ENCODE peak calls at places on chromosomes 16 and 17, in six cellular contexts. L, B, I, X, E and M are unnamed samples.

GRCh38 chr17:76968707-76969597 is 100.7 kb downstream of the MGAT5B start:
- ATAC-seq in B (peak; percentile 78), L (no peak), I (no peak), X (peak; percentile 8), E (no peak), M (no peak)

GRCh38 chr17:31677681-31678080 is 181.4 kb downstream of the COPRS start:
- ATAC-seq in X (no peak), E (no peak), L (no peak), I (no peak), B (no peak), M (no peak)

GRCh38 chr17:75783803-75784472 is 668 bp upstream of the UNK start:
- ATAC-seq in B (peak; percentile 6), E (peak; percentile 27), X (peak; percentile 0), L (peak; percentile 14), I (peak; percentile 7), M (no peak)

GRCh38 chr17:31541559-31541958 is 150.1 kb downstream of the RAB11FIP4 start:
- ATAC-seq in X (no peak), B (peak; percentile 57), E (peak; percentile 83), L (peak; percentile 82), I (peak; percentile 86), M (no peak)

GRCh38 chr17:4770632-4771031 is 1.1 kb upstream of the TM4SF5 start:
- ATAC-seq in L (no peak), I (no peak), B (no peak), E (no peak), X (no peak), M (no peak)

GRCh38 chr17:38441429-38442061 is 13.3 kb downstream of the ARHGAP23 start:
- ATAC-seq in I (no peak), X (no peak), L (no peak), B (no peak), E (no peak), M (peak; percentile 31)

GRCh38 chr16:85600905-85601639 is 12.1 kb upstream of the GSE1 start:
- ATAC-seq in I (peak; percentile 72), E (no peak), L (no peak), B (no peak), X (no peak), M (no peak)

GRCh38 chr16:71421911-71422310 is 19.9 kb downstream of the TLE7 start:
- ATAC-seq in L (no peak), E (no peak), I (peak; percentile 88), B (peak; percentile 71), X (no peak), M (no peak)

GRCh38 chr17:73551144-73551543 is 93.1 kb downstream of the SDK2 start:
- ATAC-seq in I (no peak), L (no peak), X (no peak), B (no peak), E (no peak), M (no peak)

GRCh38 chr16:21652451-21652850 is at the start of gene IGSF6:
- ATAC-seq in E (no peak), X (no peak), B (no peak), I (no peak), L (no peak), M (no peak)

GRCh38 chr16:47136101-47136820 is 7.5 kb downstream of the NETO2 start:
- ATAC-seq in L (no peak), X (no peak), E (no peak), B (peak; percentile 51), I (no peak), M (no peak)

GRCh38 chr17:67491009-67491677 is 114.1 kb downstream of the PITPNC1 start:
- ATAC-seq in B (no peak), I (no peak), L (peak; percentile 97), E (peak; percentile 40), X (peak; percentile 91), M (peak; percentile 98)

GRCh38 chr16:87053016-87053982 is 263.9 kb downstream of the C16orf95 start:
- ATAC-seq in E (no peak), L (no peak), I (peak; percentile 92), X (no peak), B (no peak), M (peak; percentile 64)

GRCh38 chr16:14449790-14450463 is 180.1 kb downstream of the PARN start:
- ATAC-seq in E (no peak), X (no peak), I (no peak), B (no peak), L (peak; percentile 88), M (no peak)

GRCh38 chr17:82035956-82036633 is 1.4 kb downstream of the DCXR start:
- ATAC-seq in L (no peak), I (no peak), X (no peak), E (no peak), B (no peak), M (no peak)

GRCh38 chr16:48881272-48881671 is 271.3 kb upstream of the N4BP1 start:
- ATAC-seq in L (no peak), I (no peak), B (no peak), E (no peak), X (no peak), M (no peak)

GRCh38 chr17:62098623-62099231 is 33.6 kb upstream of the MED13 start:
- ATAC-seq in E (no peak), B (peak; percentile 92), L (no peak), I (peak; percentile 64), X (peak; percentile 27), M (no peak)

GRCh38 chr17:57985675-57985974 is 2.4 kb downstream of the VEZF1 start:
- ATAC-seq in B (no peak), I (no peak), X (no peak), L (no peak), E (no peak), M (no peak)

GRCh38 chr17:57988301-57989010 is 402 bp upstream of the VEZF1 start:
- ATAC-seq in B (peak; percentile 73), E (peak; percentile 75), I (peak; percentile 80), X (peak; percentile 89), L (peak; percentile 72), M (peak; percentile 84)

GRCh38 chr17:57986841-57987581 is 1.0 kb downstream of the VEZF1 start:
- ATAC-seq in E (peak; percentile 27), X (peak; percentile 61), I (peak; percentile 10), L (peak; percentile 65), B (peak; percentile 6), M (peak; percentile 25)

GRCh38 chr17:57989011-57989345 is 924 bp upstream of the VEZF1 start:
- ATAC-seq in E (peak; percentile 58), I (peak; percentile 62), L (peak; percentile 41), B (no peak), X (peak; percentile 23), M (no peak)

GRCh38 chr17:57987582-57988300 is at the start of gene VEZF1:
- ATAC-seq in E (peak; percentile 61), I (peak; percentile 77), L (peak; percentile 70), B (peak; percentile 73), X (peak; percentile 77), M (peak; percentile 81)
- TF ChIP-seq POLR2A in E (peak; percentile 27), I (no peak), L (peak; percentile 18), B (peak; percentile 13), X (no peak), M (peak; percentile 66)

GRCh38 chr17:72383053-72383847 is 262.4 kb downstream of the SOX9 start:
- ATAC-seq in E (no peak), I (no peak), X (peak; percentile 47), B (no peak), L (no peak), M (no peak)

GRCh38 chr17:72380120-72380519 is 259.3 kb downstream of the SOX9 start:
- ATAC-seq in X (no peak), E (no peak), I (no peak), B (no peak), L (no peak), M (no peak)

GRCh38 chr17:72380737-72381136 is 259.9 kb downstream of the SOX9 start:
- ATAC-seq in E (no peak), B (peak; percentile 84), X (no peak), I (no peak), L (no peak), M (no peak)

GRCh38 chr17:72378414-72379395 is 257.9 kb downstream of the SOX9 start:
- ATAC-seq in E (no peak), L (no peak), B (no peak), X (no peak), I (no peak), M (no peak)

GRCh38 chr17:72381597-72382397 is 261.0 kb downstream of the SOX9 start:
- ATAC-seq in E (no peak), I (no peak), L (peak; percentile 6), X (no peak), B (no peak), M (no peak)
- TF ChIP-seq EP300 in E (no peak), I (no peak), L (no peak), X (no peak), B (no peak), M (no peak)

DNA sequence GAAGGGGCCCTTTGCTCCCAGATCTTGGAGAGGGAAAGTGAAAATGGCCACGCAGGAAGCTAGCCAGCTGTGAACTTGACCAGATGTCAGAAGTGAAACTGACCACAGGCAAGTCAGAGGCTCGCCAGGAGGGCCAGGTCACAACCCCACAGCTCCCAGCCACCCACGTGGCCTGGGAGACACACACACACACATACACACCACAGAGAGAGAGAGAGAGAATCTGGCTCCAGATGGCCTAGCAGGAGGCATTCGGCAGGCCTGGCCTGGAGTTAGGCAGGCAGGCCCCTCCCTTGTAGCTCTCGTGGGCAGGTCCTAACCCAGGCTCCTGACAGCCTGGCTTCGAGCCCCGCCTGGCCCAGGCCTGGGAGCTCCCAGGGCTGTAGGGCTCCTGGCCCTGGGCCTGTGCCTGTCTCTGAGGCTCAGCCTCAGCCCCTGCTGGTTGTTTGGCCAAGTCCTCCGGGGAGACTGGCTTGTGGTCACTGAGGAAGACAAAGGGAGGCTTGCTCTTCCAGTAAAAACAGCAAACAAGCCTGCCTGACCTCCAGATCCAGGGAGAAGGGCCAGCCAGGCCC is 20.2 kb downstream of the NGFR start:
- ATAC-seq in B (peak; percentile 98), L (peak; percentile 88), X (peak; percentile 88), I (peak; percentile 91), E (peak; percentile 95), M (peak; percentile 99)
- TF ChIP-seq POLR2A in B (no peak), L (no peak), X (no peak), I (no peak), E (no peak), M (no peak)

GRCh38 chr16:23709536-23709935 is 3.5 kb downstream of the ERN2 start:
- ATAC-seq in X (no peak), B (no peak), E (no peak), L (no peak), I (no peak), M (no peak)
- TF ChIP-seq EP300 in X (no peak), B (no peak), E (no peak), L (no peak), I (no peak), M (no peak)

DNA sequence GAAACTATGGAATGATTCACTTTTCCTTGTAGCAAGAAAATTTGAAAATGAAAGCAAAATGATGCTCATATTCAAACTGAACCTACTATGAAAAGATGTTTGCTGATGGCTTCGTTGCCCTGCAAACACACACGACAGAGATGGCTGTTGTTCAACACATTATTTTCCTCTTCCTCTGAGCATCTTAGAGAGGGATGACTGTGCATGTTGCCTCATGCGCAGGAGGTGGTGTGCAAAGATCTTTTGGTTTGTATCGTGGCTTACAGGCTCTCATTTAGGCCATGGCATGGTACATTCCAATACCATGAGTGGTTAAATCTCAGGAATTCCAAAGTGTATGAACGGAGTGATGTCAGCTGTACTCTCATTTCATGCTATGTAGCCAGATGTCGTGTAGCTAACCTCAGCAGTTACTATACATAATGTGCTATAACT is 164.5 kb downstream of the PRKCA start:
- ATAC-seq in I (peak; percentile 73), E (peak; percentile 84), B (peak; percentile 40), L (peak; percentile 95), X (peak; percentile 66), M (peak; percentile 93)
- TF ChIP-seq POLR2A in I (no peak), E (no peak), B (no peak), L (no peak), X (no peak), M (no peak)